ENCODE peak calls at places on chromosomes 7 and 10, in four cellular contexts. X is upper lobe of right lung; N is activated CD8-positive, alpha-beta T cell treated with anti-CD3 and anti-CD28 coated beads for 36 hours; A is dorsolateral prefrontal cortex. B is an unnamed sample.

GRCh38 chr10:72736881-72737280 is 44.9 kb downstream of the MCU start:
- DNase-seq in A (no peak), N (no peak), X (no peak), B (no peak)

GRCh38 chr10:132245056-132245455 is 58.3 kb downstream of the DPYSL4 start:
- DNase-seq in X (no peak), A (no peak), N (no peak), B (no peak)

GRCh38 chr7:55142919-55143600 is 124.2 kb downstream of the EGFR start:
- DNase-seq in N (no peak), A (no peak), X (no peak), B (no peak)

GRCh38 chr7:2734761-2735571 is 47.0 kb downstream of the AMZ1 start:
- DNase-seq in A (peak), X (no peak), N (peak), B (no peak)

GRCh38 chr7:47379629-47380324 is 202.1 kb downstream of the TNS3 start:
- DNase-seq in A (no peak), N (no peak), X (peak), B (no peak)

GRCh38 chr10:86295351-86295750 is 71.2 kb downstream of the GRID1 start:
- DNase-seq in X (no peak), A (no peak), N (no peak), B (no peak)

GRCh38 chr10:14683246-14683645 is 91.5 kb downstream of the FAM107B start:
- DNase-seq in X (no peak), A (no peak), N (no peak), B (no peak)

GRCh38 chr10:24519950-24520349 is 203.7 kb downstream of the ARHGAP21 start:
- DNase-seq in A (no peak), N (peak), X (no peak), B (peak)

GRCh38 chr7:47690902-47691558 is 109.1 kb upstream of the TNS3 start:
- DNase-seq in N (no peak), X (no peak), A (no peak), B (no peak)

GRCh38 chr7:21767300-21767900 is 178.3 kb downstream of the CDCA7L start:
- DNase-seq in N (peak), X (no peak), A (no peak), B (peak)

GRCh38 chr7:155734445-155734809 is 77.8 kb downstream of the SHH start:
- DNase-seq in A (no peak), X (no peak), N (no peak), B (no peak)

GRCh38 chr7:158409120-158409519 is 178.5 kb downstream of the PTPRN2 start:
- DNase-seq in X (peak), N (no peak), A (no peak), B (no peak)
- TF ChIP-seq CTCF in X (no peak), N (no peak), A (no peak), B (no peak)

DNA sequence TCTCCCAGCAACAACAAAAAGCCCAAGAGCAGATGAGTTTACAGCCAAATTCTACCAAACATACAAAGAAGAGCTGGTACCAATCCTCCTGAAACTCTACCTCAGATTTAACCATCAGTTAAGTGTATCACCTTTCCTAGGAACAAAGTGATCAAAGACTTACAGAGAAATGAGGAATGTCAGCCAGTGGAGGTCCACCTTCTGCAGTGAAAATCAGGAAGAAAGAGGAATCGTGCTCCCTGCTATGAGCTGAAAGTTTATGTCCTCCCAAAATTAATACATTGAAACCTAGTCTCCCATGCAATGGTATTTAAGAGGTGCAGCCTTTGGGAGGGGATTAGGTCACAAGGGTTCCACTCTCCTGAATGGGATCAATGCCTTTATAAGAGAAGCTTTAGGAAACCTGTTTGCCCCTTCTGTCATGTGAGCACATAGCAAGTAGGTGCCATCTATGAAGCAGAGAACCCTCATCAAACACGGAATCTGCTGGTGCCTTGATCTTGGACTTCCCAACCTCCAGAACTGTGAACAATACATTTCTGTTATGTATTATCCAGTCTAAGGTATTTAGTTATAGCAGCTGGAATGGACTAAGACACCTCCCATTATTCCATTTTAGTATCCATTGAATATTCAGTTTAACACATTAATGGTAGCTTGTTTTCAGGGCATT is 139.0 kb upstream of the FZD8 start:
- DNase-seq in X (no peak), N (no peak), A (no peak), B (no peak)
- TF ChIP-seq CTCF in X (peak), N (no peak), A (no peak), B (no peak)

GRCh38 chr7:72476608-72477305 is 64.6 kb upstream of the CALN1 start:
- DNase-seq in A (no peak), X (no peak), N (no peak), B (no peak)
- TF ChIP-seq CTCF in A (no peak), X (no peak), N (no peak), B (no peak)

GRCh38 chr10:114115661-114116060 is 58.3 kb downstream of the CCDC186 start:
- DNase-seq in A (no peak), N (no peak), X (no peak), B (no peak)

GRCh38 chr10:114110174-114110972 is 63.6 kb downstream of the CCDC186 start:
- DNase-seq in N (no peak), A (no peak), X (no peak), B (no peak)
- TF ChIP-seq CTCF in N (no peak), A (no peak), X (peak), B (no peak)

GRCh38 chr7:102300643-102301211 is 14.1 kb downstream of the SH2B2 start:
- DNase-seq in X (no peak), A (no peak), N (no peak), B (no peak)
- TF ChIP-seq CTCF in X (no peak), A (no peak), N (no peak), B (no peak)

B was measured in GM13976.